ENCODE peak calls at places on chromosome 20, in six cellular contexts. One of them, this sample, is unnamed.

GRCh38 chr20:57445298-57445697 is 54.1 kb downstream of the RBM38 start:
- DNase-seq in SK-N-SH: no peak
- DNase-seq in H1: no peak
- DNase-seq in HepG2: no peak
- DNase-seq in GM12878: no peak
- DNase-seq in GM12892: no peak
- DNase-seq in this sample: no peak

GRCh38 chr20:44457016-44457415 is 18.7 kb upstream of the TTPAL start:
- DNase-seq in SK-N-SH: peak
- DNase-seq in GM12892: no peak
- DNase-seq in HepG2: no peak
- DNase-seq in H1: no peak
- DNase-seq in GM12878: no peak
- DNase-seq in this sample: no peak

GRCh38 chr20:45971675-45972499 is at the start of gene ZNF335:
- DNase-seq in GM12892: peak
- DNase-seq in H1: peak
- DNase-seq in HepG2: peak
- DNase-seq in GM12878: peak
- DNase-seq in SK-N-SH: peak
- DNase-seq in this sample: peak

GRCh38 chr20:36344517-36345132 is 38.5 kb downstream of the DLGAP4 start:
- DNase-seq in SK-N-SH: no peak
- DNase-seq in GM12878: no peak
- DNase-seq in GM12892: no peak
- DNase-seq in H1: peak
- DNase-seq in HepG2: peak
- DNase-seq in this sample: no peak

GRCh38 chr20:25321991-25322390 is 68.6 kb downstream of the ABHD12 start:
- DNase-seq in HepG2: no peak
- DNase-seq in GM12892: no peak
- DNase-seq in GM12878: no peak
- DNase-seq in SK-N-SH: no peak
- DNase-seq in H1: no peak
- DNase-seq in this sample: no peak

GRCh38 chr20:62087227-62087626 is 21.5 kb upstream of the TAF4 start:
- DNase-seq in GM12878: no peak
- DNase-seq in SK-N-SH: no peak
- DNase-seq in HepG2: no peak
- DNase-seq in H1: no peak
- DNase-seq in GM12892: no peak
- DNase-seq in this sample: no peak

GRCh38 chr20:15045246-15045645 is 707.8 kb upstream of the FLRT3 start:
- DNase-seq in GM12892: no peak
- DNase-seq in SK-N-SH: no peak
- DNase-seq in HepG2: no peak
- DNase-seq in H1: no peak
- DNase-seq in GM12878: no peak
- DNase-seq in this sample: no peak

GRCh38 chr20:3218307-3218988 is 9.2 kb downstream of the ITPA start:
- DNase-seq in HepG2: peak
- DNase-seq in SK-N-SH: peak
- DNase-seq in GM12878: no peak
- DNase-seq in H1: peak
- DNase-seq in GM12892: peak
- DNase-seq in this sample: peak

GRCh38 chr20:40571625-40572024 is 117.4 kb downstream of the MAFB start:
- DNase-seq in HepG2: no peak
- DNase-seq in GM12878: no peak
- DNase-seq in GM12892: no peak
- DNase-seq in SK-N-SH: no peak
- DNase-seq in H1: no peak
- DNase-seq in this sample: no peak

GRCh38 chr20:24956001-24956761 is 7.1 kb downstream of the CST7 start:
- DNase-seq in H1: peak
- DNase-seq in GM12892: no peak
- DNase-seq in HepG2: no peak
- DNase-seq in GM12878: no peak
- DNase-seq in SK-N-SH: no peak
- DNase-seq in this sample: no peak

GRCh38 chr20:50303573-50304500 is 113.2 kb downstream of the CEBPB start:
- DNase-seq in GM12892: no peak
- DNase-seq in GM12878: no peak
- DNase-seq in HepG2: peak
- DNase-seq in H1: no peak
- DNase-seq in SK-N-SH: peak
- DNase-seq in this sample: no peak

GRCh38 chr20:417801-418342 is 9.8 kb downstream of the RBCK1 start:
- DNase-seq in H1: no peak
- DNase-seq in SK-N-SH: peak
- DNase-seq in HepG2: no peak
- DNase-seq in GM12892: no peak
- DNase-seq in GM12878: no peak
- DNase-seq in this sample: no peak

GRCh38 chr20:35601021-35601973 is 14.3 kb upstream of the SPAG4 start:
- DNase-seq in SK-N-SH: peak
- DNase-seq in HepG2: peak
- DNase-seq in GM12878: no peak
- DNase-seq in H1: peak
- DNase-seq in GM12892: peak
- DNase-seq in this sample: peak

GRCh38 chr20:49384437-49385434 is 97.7 kb downstream of the KCNB1 start:
- DNase-seq in H1: peak
- DNase-seq in GM12892: peak
- DNase-seq in HepG2: peak
- DNase-seq in SK-N-SH: peak
- DNase-seq in GM12878: no peak
- DNase-seq in this sample: peak

GRCh38 chr20:32505723-32506473 is 79.2 kb downstream of the NOL4L start:
- DNase-seq in GM12878: no peak
- DNase-seq in SK-N-SH: no peak
- DNase-seq in H1: no peak
- DNase-seq in GM12892: no peak
- DNase-seq in HepG2: no peak
- DNase-seq in this sample: no peak

GRCh38 chr20:46562373-46563169 is 12.1 kb upstream of the OCSTAMP start:
- DNase-seq in HepG2: peak
- DNase-seq in GM12892: peak
- DNase-seq in GM12878: no peak
- DNase-seq in SK-N-SH: peak
- DNase-seq in H1: peak
- DNase-seq in this sample: peak

GRCh38 chr20:13995086-13995665 is at the start of gene MACROD2:
- DNase-seq in GM12892: no peak
- DNase-seq in H1: peak
- DNase-seq in HepG2: peak
- DNase-seq in SK-N-SH: peak
- DNase-seq in GM12878: no peak
- DNase-seq in this sample: no peak

GRCh38 chr20:43138061-43138860 is 51.4 kb downstream of the PTPRT start:
- DNase-seq in SK-N-SH: no peak
- DNase-seq in GM12892: no peak
- DNase-seq in H1: no peak
- DNase-seq in GM12878: no peak
- DNase-seq in HepG2: peak
- DNase-seq in this sample: no peak

GRCh38 chr20:45365444-45365970 is 2.6 kb downstream of the SYS1 start:
- DNase-seq in GM12892: no peak
- DNase-seq in H1: no peak
- DNase-seq in HepG2: no peak
- DNase-seq in GM12878: no peak
- DNase-seq in SK-N-SH: no peak
- DNase-seq in this sample: no peak

GRCh38 chr20:3673551-3674070 is 8.2 kb downstream of the ADAM33 start:
- DNase-seq in GM12878: no peak
- DNase-seq in GM12892: no peak
- DNase-seq in HepG2: no peak
- DNase-seq in SK-N-SH: no peak
- DNase-seq in H1: no peak
- DNase-seq in this sample: no peak

GRCh38 chr20:11849976-11850670 is 67.6 kb upstream of the BTBD3 start:
- DNase-seq in GM12878: no peak
- DNase-seq in H1: no peak
- DNase-seq in HepG2: no peak
- DNase-seq in GM12892: no peak
- DNase-seq in SK-N-SH: no peak
- DNase-seq in this sample: no peak

GRCh38 chr20:58896820-58897219 is 44.3 kb downstream of the GNAS start:
- DNase-seq in SK-N-SH: no peak
- DNase-seq in GM12878: no peak
- DNase-seq in H1: no peak
- DNase-seq in GM12892: no peak
- DNase-seq in HepG2: no peak
- DNase-seq in this sample: no peak

GRCh38 chr20:9306521-9306920 is 207.9 kb upstream of the LAMP5 start:
- DNase-seq in SK-N-SH: no peak
- DNase-seq in HepG2: peak
- DNase-seq in GM12878: no peak
- DNase-seq in GM12892: no peak
- DNase-seq in H1: no peak
- DNase-seq in this sample: no peak

GRCh38 chr20:57587278-57587988 is 26.5 kb downstream of the PCK1 start:
- DNase-seq in GM12892: no peak
- DNase-seq in GM12878: no peak
- DNase-seq in H1: no peak
- DNase-seq in SK-N-SH: no peak
- DNase-seq in HepG2: peak
- DNase-seq in this sample: no peak

GRCh38 chr20:31861346-31862156 is 8.8 kb downstream of the DUSP15 start:
- DNase-seq in GM12892: peak
- DNase-seq in H1: peak
- DNase-seq in SK-N-SH: peak
- DNase-seq in GM12878: no peak
- DNase-seq in HepG2: peak
- DNase-seq in this sample: peak

GRCh38 chr20:24993337-24994185 is 1.0 kb upstream of the APMAP start:
- DNase-seq in GM12878: no peak
- DNase-seq in SK-N-SH: no peak
- DNase-seq in HepG2: peak
- DNase-seq in GM12892: no peak
- DNase-seq in H1: peak
- DNase-seq in this sample: no peak

GRCh38 chr20:63007722-63008488 is 1.1 kb upstream of the BHLHE23 start:
- DNase-seq in SK-N-SH: no peak
- DNase-seq in GM12892: no peak
- DNase-seq in GM12878: no peak
- DNase-seq in H1: no peak
- DNase-seq in HepG2: no peak
- DNase-seq in this sample: no peak

DNA sequence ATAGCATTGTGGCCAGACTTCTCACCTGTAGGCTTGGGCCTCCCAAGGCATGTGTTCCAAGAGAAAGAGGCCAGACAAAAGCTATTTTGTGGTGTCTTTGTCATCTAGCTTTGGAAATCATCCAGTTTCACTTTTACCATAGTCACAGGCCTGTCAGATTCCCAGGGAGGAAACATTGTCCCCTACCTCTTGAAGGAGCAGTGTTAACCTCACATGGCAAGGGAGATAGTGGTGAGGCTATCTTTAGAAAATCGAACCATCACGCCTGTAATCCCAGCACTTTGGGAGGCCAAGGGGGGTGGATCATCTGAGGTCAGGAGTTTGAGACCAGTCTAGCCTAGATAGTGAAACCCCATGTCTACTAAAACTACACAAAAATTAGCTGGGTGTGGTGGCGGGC is 42.3 kb upstream of the RALGAPA2 start:
- DNase-seq in H1: no peak
- DNase-seq in GM12892: no peak
- DNase-seq in SK-N-SH: no peak
- DNase-seq in HepG2: no peak
- DNase-seq in GM12878: no peak
- DNase-seq in this sample: no peak
- TF ChIP-seq TAF1 in H1: no peak
- TF ChIP-seq TAF1 in GM12892: no peak
- TF ChIP-seq TAF1 in SK-N-SH: no peak
- TF ChIP-seq TAF1 in HepG2: no peak
- TF ChIP-seq TAF1 in GM12878: no peak
- TF ChIP-seq TAF1 in this sample: no peak

DNA sequence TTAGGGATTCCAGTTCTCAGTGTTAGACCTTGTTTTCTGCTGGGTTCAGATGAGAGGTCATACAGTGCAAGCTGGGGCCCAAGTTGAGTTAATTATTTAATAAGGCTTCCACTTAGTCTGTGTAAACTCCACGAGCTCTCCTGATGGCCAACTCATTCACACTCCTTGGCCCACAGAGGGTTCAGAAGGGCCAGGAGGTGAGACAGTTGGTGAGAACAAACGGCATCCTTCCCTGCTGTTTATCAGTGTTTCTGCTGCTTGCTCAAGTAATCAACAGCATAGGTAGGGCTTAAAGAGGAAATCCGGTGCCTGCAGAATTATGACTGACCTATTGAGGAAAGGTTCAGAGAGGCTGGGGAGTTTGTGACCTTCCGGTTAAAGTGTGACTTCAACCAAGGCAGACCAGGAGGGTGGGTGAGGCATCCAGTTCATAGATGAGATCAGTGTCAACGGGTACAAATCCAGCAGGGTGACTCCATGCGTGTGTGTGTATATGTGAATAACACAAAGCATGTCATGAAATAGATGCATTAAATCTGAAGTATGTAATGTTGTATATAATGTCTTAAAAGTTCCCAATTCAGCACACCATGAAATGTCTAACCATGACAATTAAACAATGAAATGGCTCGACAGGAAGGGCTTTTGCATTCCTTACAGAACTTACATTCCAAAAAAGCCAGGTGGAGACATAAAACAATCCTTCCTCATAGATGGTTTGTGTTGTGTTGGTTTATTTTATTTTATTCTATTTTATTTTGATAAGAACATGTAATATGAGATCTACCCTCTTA is 37.4 kb upstream of the BCAS1 start:
- DNase-seq in HepG2: peak
- DNase-seq in GM12892: no peak
- DNase-seq in SK-N-SH: no peak
- DNase-seq in GM12878: no peak
- DNase-seq in H1: no peak
- DNase-seq in this sample: no peak
- TF ChIP-seq TAF1 in HepG2: peak
- TF ChIP-seq TAF1 in GM12892: no peak
- TF ChIP-seq TAF1 in SK-N-SH: no peak
- TF ChIP-seq TAF1 in GM12878: no peak
- TF ChIP-seq TAF1 in H1: no peak
- TF ChIP-seq TAF1 in this sample: no peak

DNA sequence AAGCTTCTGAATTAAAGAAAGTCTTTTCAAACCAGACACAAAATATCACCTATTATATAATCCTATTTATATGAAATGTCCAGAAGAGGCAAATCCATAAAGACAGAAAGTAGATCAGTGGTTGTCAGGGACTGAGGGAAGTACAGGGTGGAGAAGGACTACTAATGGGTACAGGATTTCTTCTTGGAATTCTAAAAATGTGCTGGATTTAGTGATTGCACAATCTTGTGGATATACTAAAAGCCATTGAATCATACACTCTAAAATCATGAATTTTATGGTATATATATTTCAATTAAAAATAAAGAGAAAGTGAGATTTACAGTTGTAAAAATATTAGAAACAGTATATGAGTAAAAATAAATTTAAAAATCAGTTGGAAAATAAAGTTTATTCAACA is 18.7 kb upstream of the MC3R start:
- DNase-seq in SK-N-SH: no peak
- DNase-seq in HepG2: no peak
- DNase-seq in GM12892: no peak
- DNase-seq in H1: no peak
- DNase-seq in GM12878: no peak
- DNase-seq in this sample: no peak
- TF ChIP-seq TAF1 in SK-N-SH: no peak
- TF ChIP-seq TAF1 in HepG2: no peak
- TF ChIP-seq TAF1 in GM12892: no peak
- TF ChIP-seq TAF1 in H1: no peak
- TF ChIP-seq TAF1 in GM12878: no peak
- TF ChIP-seq TAF1 in this sample: no peak

GRCh38 chr20:33650111-33650752 is 11.9 kb upstream of the C20orf144 start:
- DNase-seq in SK-N-SH: peak
- DNase-seq in HepG2: no peak
- DNase-seq in GM12878: no peak
- DNase-seq in H1: no peak
- DNase-seq in GM12892: no peak
- DNase-seq in this sample: no peak
- TF ChIP-seq TAF1 in SK-N-SH: no peak
- TF ChIP-seq TAF1 in HepG2: no peak
- TF ChIP-seq TAF1 in GM12878: no peak
- TF ChIP-seq TAF1 in H1: no peak
- TF ChIP-seq TAF1 in GM12892: no peak
- TF ChIP-seq TAF1 in this sample: no peak